ENCODE peak calls at places on chromosome 13, in five cellular contexts. Q, Y, A, P and Z are unnamed samples.

GRCh38 chr13:44620057-44620456 is 43.9 kb upstream of the TSC22D1 start:
- DNase-seq in Q (no peak), Y (no peak), A (no peak), P (no peak), Z (no peak)

GRCh38 chr13:77265336-77265735 is 61.6 kb downstream of the MYCBP2 start:
- DNase-seq in Q (no peak), Y (no peak), A (no peak), P (no peak), Z (no peak)

GRCh38 chr13:102846261-102847015 is 606 bp downstream of the ERCC5 start:
- DNase-seq in Q (no peak), Y (peak; percentile 82), A (peak; percentile 63), P (peak; percentile 60), Z (no peak)

GRCh38 chr13:109786457-109787134 is at the start of gene IRS2:
- DNase-seq in Q (peak; percentile 53), Y (peak; percentile 98), A (peak; percentile 74), P (peak; percentile 95), Z (peak; percentile 62)

GRCh38 chr13:41883147-41883546 is 77.8 kb downstream of the VWA8 start:
- DNase-seq in Q (no peak), Y (no peak), A (no peak), P (no peak), Z (no peak)

GRCh38 chr13:59111711-59112110 is 1052.0 kb downstream of the DIAPH3 start:
- DNase-seq in Q (no peak), Y (no peak), A (no peak), P (no peak), Z (peak; percentile 25)

GRCh38 chr13:44432595-44432994 is 59.0 kb downstream of the SERP2 start:
- DNase-seq in Q (no peak), Y (no peak), A (no peak), P (no peak), Z (no peak)

GRCh38 chr13:113616281-113616906 is 31.8 kb downstream of the TFDP1 start:
- DNase-seq in Q (no peak), Y (peak; percentile 87), A (no peak), P (no peak), Z (no peak)

GRCh38 chr13:40517486-40518311 is 148.7 kb downstream of the FOXO1 start:
- DNase-seq in Q (no peak), Y (no peak), A (peak; percentile 43), P (no peak), Z (no peak)

GRCh38 chr13:72151241-72151640 is 284.2 kb upstream of the DACH1 start:
- DNase-seq in Q (no peak), Y (no peak), A (no peak), P (no peak), Z (peak; percentile 82)

GRCh38 chr13:107497661-107498060 is 717.7 kb downstream of the LIG4 start:
- DNase-seq in Q (no peak), Y (no peak), A (no peak), P (no peak), Z (no peak)

GRCh38 chr13:107370036-107370785 is 802.3 kb upstream of the ARGLU1 start:
- DNase-seq in Q (no peak), Y (no peak), A (no peak), P (no peak), Z (no peak)

GRCh38 chr13:29884671-29885424 is 34.4 kb upstream of the UBL3 start:
- DNase-seq in Q (no peak), Y (no peak), A (no peak), P (no peak), Z (no peak)

GRCh38 chr13:113401452-113402415 is 37.8 kb upstream of the GRTP1 start:
- DNase-seq in Q (no peak), Y (no peak), A (no peak), P (no peak), Z (no peak)

GRCh38 chr13:65911546-65912193 is 1318.5 kb downstream of the PCDH9 start:
- DNase-seq in Q (peak; percentile 3), Y (no peak), A (no peak), P (no peak), Z (no peak)

GRCh38 chr13:80082396-80083096 is 258.4 kb downstream of the SPRY2 start:
- DNase-seq in Q (no peak), Y (no peak), A (no peak), P (no peak), Z (peak; percentile 5)

GRCh38 chr13:101949681-101950080 is 452.2 kb downstream of the FGF14 start:
- DNase-seq in Q (no peak), Y (no peak), A (no peak), P (no peak), Z (no peak)

GRCh38 chr13:72953391-72953960 is 105.3 kb upstream of the KLF5 start:
- DNase-seq in Q (no peak), Y (no peak), A (no peak), P (peak; percentile 78), Z (no peak)

GRCh38 chr13:80035096-80035495 is 305.8 kb downstream of the SPRY2 start:
- DNase-seq in Q (no peak), Y (no peak), A (no peak), P (no peak), Z (no peak)

GRCh38 chr13:105466376-105466775 is 1069.1 kb downstream of the EFNB2 start:
- DNase-seq in Q (no peak), Y (no peak), A (no peak), P (no peak), Z (no peak)

GRCh38 chr13:32811297-32811800 is 204.9 kb upstream of the KL start:
- DNase-seq in Q (peak; percentile 20), Y (peak; percentile 62), A (peak; percentile 62), P (peak; percentile 30), Z (peak; percentile 30)

GRCh38 chr13:112116187-112116950 is 49.4 kb downstream of the SOX1 start:
- DNase-seq in Q (no peak), Y (no peak), A (no peak), P (no peak), Z (no peak)

GRCh38 chr13:110392510-110393233 is 85.6 kb downstream of the COL4A2 start:
- DNase-seq in Q (no peak), Y (no peak), A (no peak), P (no peak), Z (no peak)

GRCh38 chr13:112996671-112997091 is 27.7 kb downstream of the MCF2L start:
- DNase-seq in Q (no peak), Y (no peak), A (no peak), P (peak; percentile 69), Z (no peak)

GRCh38 chr13:39148513-39148961 is 110.3 kb downstream of the NHLRC3 start:
- DNase-seq in Q (peak; percentile 44), Y (peak; percentile 72), A (no peak), P (no peak), Z (peak; percentile 4)

DNA sequence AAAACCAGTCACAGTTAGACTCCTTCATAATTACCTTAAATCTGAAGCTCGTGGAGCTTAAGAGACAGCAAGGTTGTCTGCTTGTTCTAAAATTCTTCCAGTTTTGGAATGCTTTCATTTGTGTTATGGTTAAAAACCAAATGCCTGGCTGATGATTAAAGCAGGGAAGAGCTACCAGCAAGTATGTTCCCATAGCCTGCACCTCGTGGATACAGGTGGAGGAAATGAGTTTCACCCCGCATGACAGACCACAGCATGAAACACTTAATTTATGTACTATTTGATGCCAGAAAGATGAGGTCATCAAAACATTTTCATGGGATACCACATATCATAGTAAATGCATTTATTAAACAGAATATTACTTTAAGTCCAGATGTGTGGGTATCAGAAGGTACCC is 416 bp upstream of the DOCK9 start:
- DNase-seq in Q (no peak), Y (no peak), A (no peak), P (no peak), Z (peak; percentile 54)
- H3K4me3 ChIP-seq in Q (peak overlapping the region; percentile 42), Y (no peak overlapping the region), A (no peak overlapping the region), P (no peak overlapping the region), Z (peak overlapping the region; percentile 35)

DNA sequence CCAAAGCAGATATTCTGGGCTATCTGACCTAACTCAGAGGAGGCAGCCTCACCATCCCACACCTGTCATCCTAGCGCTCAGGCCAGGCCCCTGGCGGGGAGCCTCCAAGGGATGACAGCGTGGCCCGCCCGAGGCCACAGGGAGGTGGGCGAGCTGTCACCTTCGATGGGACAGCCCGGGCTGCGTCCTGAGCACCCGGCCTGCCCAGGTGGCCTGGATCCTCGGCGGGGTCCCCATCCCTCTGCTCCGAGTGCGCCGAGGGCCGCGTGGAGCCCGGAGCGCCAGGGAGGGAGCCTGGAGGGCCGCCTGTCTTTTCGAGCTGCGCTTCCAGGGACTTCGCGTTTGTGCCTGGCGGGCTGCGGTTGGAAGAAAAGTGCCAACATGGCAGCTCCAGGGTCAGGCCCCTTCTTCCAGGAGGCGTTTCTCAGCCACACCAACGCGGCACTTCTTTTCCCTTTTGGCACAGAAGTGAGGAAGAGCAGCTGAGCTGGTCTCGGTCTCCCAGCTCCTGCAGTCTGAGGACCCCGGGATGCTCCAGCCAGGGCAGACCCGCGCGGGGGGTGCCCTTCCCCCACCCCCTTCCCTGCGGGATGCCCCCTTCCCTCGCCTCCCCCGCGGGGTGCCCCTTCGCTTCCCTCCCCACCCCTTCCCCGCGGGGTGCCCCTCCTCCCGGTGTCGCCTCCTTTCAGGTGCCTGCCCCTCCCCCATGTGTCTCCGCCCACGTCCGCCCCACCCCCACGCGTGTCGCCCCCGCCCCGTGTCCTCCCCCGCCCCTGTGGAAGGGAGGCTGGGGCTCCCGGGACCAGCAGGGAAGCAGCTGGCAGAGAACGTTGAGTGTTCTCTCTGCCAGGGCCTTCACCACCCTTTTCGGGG is 42.3 kb downstream of the GJA3 start:
- DNase-seq in Q (no peak), Y (no peak), A (peak; percentile 26), P (peak; percentile 76), Z (no peak)
- TF ChIP-seq CTCF in Q (no peak), Y (no peak), A (no peak), P (peak; percentile 20), Z (no peak)

DNA sequence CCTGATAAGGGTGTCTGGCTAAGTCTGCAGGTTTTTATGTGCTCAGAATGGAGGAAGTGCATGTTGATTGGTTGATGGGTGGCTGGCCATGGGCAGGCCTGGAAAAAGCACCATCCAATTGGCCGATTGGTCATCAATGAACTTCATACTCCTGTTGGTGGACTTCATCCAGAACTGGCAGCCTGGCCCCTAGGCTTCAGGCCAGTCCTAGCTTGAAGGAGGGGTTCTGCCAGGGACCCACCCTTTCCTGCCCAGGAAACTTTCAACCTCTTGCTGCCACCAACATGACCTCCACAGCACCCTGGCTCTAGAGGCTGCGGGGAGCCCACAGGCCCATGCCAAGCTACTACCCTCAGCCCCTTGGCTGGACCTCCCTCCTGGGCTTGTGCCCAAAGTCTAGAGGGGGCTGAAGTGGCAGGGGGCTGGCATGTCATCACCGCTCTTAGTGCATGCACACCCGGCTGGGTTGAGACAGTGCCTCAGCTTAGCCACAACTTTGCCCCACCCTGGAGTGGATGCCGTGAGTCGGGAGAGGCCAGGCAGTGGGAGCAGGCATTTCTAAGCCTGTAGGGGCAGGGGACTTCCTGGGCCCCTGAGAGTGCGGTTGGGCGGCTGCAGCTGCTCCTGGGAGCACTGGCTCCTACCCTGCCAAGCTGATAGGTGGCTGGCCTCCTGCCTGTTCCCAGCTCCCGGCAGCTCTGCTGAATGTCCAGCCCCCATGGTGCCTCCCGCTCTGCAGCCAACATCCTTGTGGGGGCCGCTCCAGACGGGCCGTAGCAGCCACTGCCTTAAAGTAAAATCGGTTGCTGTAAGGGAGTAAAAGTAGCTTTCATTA is 13.2 kb downstream of the DNAJC15 start:
- DNase-seq in Q (no peak), Y (no peak), A (no peak), P (no peak), Z (no peak)
- H3K4me3 ChIP-seq in Q (no peak overlapping the region), Y (no peak overlapping the region), A (no peak overlapping the region), P (no peak overlapping the region), Z (no peak overlapping the region)

GRCh38 chr13:99797716-99798115 is 173.9 kb downstream of the ZIC5 start:
- DNase-seq in Q (no peak), Y (no peak), A (no peak), P (no peak), Z (no peak)
- TF ChIP-seq CTCF in Q (no peak), Y (no peak), A (no peak), P (no peak), Z (no peak)